ENCODE peak calls at places on chromosome 6, in five cellular contexts. One of them, this sample, is unnamed. For H3K9me3, the result is how much of the 10 kb centered on the place peaks cover.

GRCh38 chr6:4085329-4085695 is 6.4 kb upstream of the FAM217A start:
- DNase-seq in tibial artery: no peak
- DNase-seq in vagina: no peak
- DNase-seq in uterus: no peak
- DNase-seq in HCT116: no peak
- DNase-seq in this sample: no peak

GRCh38 chr6:148367418-148368024 is 24.9 kb downstream of the SASH1 start:
- DNase-seq in tibial artery: peak
- DNase-seq in vagina: no peak
- DNase-seq in uterus: peak
- DNase-seq in HCT116: no peak
- DNase-seq in this sample: peak

GRCh38 chr6:14734416-14735340 is 511.2 kb upstream of the JARID2 start:
- DNase-seq in tibial artery: no peak
- DNase-seq in vagina: no peak
- DNase-seq in uterus: no peak
- DNase-seq in HCT116: peak
- DNase-seq in this sample: no peak

GRCh38 chr6:107116328-107116892 is 1.1 kb upstream of the BEND3 start:
- DNase-seq in tibial artery: no peak
- DNase-seq in vagina: no peak
- DNase-seq in uterus: no peak
- DNase-seq in HCT116: no peak
- DNase-seq in this sample: peak

GRCh38 chr6:161694995-161695394 is 421.1 kb upstream of the AGPAT4 start:
- DNase-seq in tibial artery: no peak
- DNase-seq in vagina: no peak
- DNase-seq in uterus: no peak
- DNase-seq in HCT116: peak
- DNase-seq in this sample: no peak

GRCh38 chr6:43699564-43700186 is 12.1 kb upstream of the MRPS18A start:
- DNase-seq in tibial artery: no peak
- DNase-seq in vagina: no peak
- DNase-seq in uterus: no peak
- DNase-seq in HCT116: no peak
- DNase-seq in this sample: no peak

GRCh38 chr6:14406616-14407343 is 289.2 kb downstream of the CD83 start:
- DNase-seq in tibial artery: no peak
- DNase-seq in vagina: no peak
- DNase-seq in uterus: no peak
- DNase-seq in HCT116: no peak
- DNase-seq in this sample: no peak

GRCh38 chr6:41325446-41326066 is 9.9 kb upstream of the NCR2 start:
- DNase-seq in tibial artery: no peak
- DNase-seq in vagina: no peak
- DNase-seq in uterus: no peak
- DNase-seq in HCT116: no peak
- DNase-seq in this sample: no peak

GRCh38 chr6:119035459-119035858 is 43.0 kb downstream of the FAM184A start:
- DNase-seq in tibial artery: no peak
- DNase-seq in vagina: no peak
- DNase-seq in uterus: no peak
- DNase-seq in HCT116: no peak
- DNase-seq in this sample: no peak
- TF ChIP-seq CTCF in tibial artery: no peak
- TF ChIP-seq CTCF in vagina: no peak
- TF ChIP-seq CTCF in uterus: no peak
- TF ChIP-seq CTCF in HCT116: no peak
- TF ChIP-seq CTCF in this sample: no peak

GRCh38 chr6:144660545-144660944 is 375.4 kb downstream of the UTRN start:
- DNase-seq in tibial artery: no peak
- DNase-seq in vagina: no peak
- DNase-seq in uterus: no peak
- DNase-seq in HCT116: no peak
- DNase-seq in this sample: no peak

GRCh38 chr6:144662812-144663211 is 377.7 kb downstream of the UTRN start:
- DNase-seq in tibial artery: no peak
- DNase-seq in vagina: no peak
- DNase-seq in uterus: no peak
- DNase-seq in HCT116: no peak
- DNase-seq in this sample: no peak

GRCh38 chr6:144659202-144659731 is 374.1 kb downstream of the UTRN start:
- DNase-seq in tibial artery: no peak
- DNase-seq in vagina: no peak
- DNase-seq in uterus: peak
- DNase-seq in HCT116: no peak
- DNase-seq in this sample: no peak

GRCh38 chr6:144659735-144660246 is 374.7 kb downstream of the UTRN start:
- DNase-seq in tibial artery: no peak
- DNase-seq in vagina: no peak
- DNase-seq in uterus: no peak
- DNase-seq in HCT116: no peak
- DNase-seq in this sample: no peak

GRCh38 chr6:144661101-144661806 is 376.1 kb downstream of the UTRN start:
- DNase-seq in tibial artery: no peak
- DNase-seq in vagina: no peak
- DNase-seq in uterus: no peak
- DNase-seq in HCT116: no peak
- DNase-seq in this sample: no peak
- H3K27ac ChIP-seq in tibial artery: no peak
- H3K27ac ChIP-seq in vagina: no peak
- H3K27ac ChIP-seq in uterus: no peak
- H3K27ac ChIP-seq in HCT116: no peak
- H3K27ac ChIP-seq in this sample: no peak

DNA sequence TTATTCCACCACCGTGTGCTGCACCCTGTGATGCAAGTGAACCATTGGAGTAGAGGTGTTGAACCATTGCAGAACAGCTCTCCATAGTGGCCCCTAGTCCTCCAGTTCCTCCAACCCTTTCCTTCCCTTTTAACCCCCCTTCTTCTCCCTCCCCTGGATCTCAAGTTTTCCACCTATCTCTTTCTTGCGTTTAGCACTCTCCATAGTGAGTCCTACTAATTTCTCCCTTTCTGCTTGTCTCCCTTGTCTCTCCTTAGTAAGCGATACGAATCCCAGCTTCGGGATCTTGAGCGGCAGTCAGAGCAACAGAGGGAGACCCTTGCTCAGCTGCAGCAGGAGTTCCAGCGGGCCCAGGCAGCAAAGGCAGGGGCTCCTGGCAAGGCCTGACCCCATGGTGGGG is 1.1 kb downstream of the PFDN6 start:
- DNase-seq in tibial artery: no peak
- DNase-seq in vagina: no peak
- DNase-seq in uterus: no peak
- DNase-seq in HCT116: no peak
- DNase-seq in this sample: no peak
- H3K9me3 ChIP-seq in tibial artery: under half
- H3K9me3 ChIP-seq in vagina: under half
- H3K9me3 ChIP-seq in uterus: under half
- H3K9me3 ChIP-seq in HCT116: under half
- H3K9me3 ChIP-seq in this sample: under half

DNA sequence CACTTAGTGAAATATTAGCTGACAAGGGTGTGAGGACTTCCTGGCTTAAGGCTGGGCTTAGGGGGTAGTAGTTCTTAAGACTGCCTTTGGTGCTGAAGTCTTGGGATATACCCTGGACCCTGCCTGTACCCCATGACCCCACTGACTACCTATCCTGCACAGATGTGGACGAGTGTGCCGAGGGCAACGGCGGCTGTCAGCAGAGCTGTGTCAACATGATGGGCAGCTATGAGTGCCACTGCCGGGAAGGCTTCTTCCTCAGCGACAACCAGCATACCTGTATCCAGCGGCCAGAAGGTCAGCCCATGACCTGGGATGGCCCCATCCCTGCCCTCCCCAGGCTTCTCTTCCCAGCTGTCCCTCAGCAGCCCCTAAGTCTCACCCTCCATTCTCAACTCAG is 17.8 kb downstream of the SCUBE3 start:
- DNase-seq in tibial artery: no peak
- DNase-seq in vagina: no peak
- DNase-seq in uterus: no peak
- DNase-seq in HCT116: no peak
- DNase-seq in this sample: peak
- TF ChIP-seq CTCF in tibial artery: no peak
- TF ChIP-seq CTCF in vagina: no peak
- TF ChIP-seq CTCF in uterus: no peak
- TF ChIP-seq CTCF in HCT116: no peak
- TF ChIP-seq CTCF in this sample: no peak

DNA sequence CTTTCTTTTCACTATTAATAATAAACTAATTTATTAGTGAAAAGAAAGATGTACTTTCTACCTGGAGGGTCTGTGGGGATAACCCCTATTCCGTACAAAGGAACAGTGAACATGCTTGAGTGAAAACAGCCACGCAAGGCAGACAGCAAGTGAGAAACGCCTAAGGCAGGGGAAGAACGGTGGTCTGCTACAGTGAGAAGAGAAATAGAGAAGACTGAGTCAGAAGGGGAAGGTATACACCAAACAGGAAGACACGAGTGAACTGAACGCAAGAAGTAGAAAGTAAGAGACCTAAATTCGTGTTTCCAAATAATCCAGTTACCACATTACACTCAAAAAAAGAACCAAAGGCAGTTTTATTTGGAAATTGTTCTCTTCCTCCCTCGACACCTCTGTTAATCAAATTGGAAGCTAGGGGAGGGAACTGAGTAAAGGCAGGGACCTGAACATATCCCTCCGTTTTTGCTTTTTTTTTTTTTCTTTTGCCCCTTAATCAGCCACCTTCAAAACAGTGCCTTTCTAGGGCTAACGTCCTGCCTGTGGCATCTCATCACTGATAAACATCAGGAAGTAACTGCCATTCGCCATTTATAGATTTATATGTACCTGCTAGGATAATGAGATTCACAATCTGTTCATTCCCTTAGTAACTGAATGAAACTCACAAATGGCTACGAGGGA is 48.9 kb downstream of the ATXN1 start:
- DNase-seq in tibial artery: no peak
- DNase-seq in vagina: no peak
- DNase-seq in uterus: no peak
- DNase-seq in HCT116: no peak
- DNase-seq in this sample: no peak
- H3K27ac ChIP-seq in tibial artery: peak
- H3K27ac ChIP-seq in vagina: peak
- H3K27ac ChIP-seq in uterus: peak
- H3K27ac ChIP-seq in HCT116: peak
- H3K27ac ChIP-seq in this sample: peak

This sample was measured in sigmoid colon.